ENCODE peak calls at places on chromosomes 12 and 14, in six cellular contexts. T is BJ, Q is endothelial cell of umbilical vein, M is HL-60, W is AG04450, V is fibroblast of lung. E is an unnamed sample.

GRCh38 chr12:100753837-100754236 is 40.7 kb upstream of the ANO4 start:
- DNase-seq in V (peak; percentile 11), M (no peak), Q (no peak), T (no peak), W (no peak), E (peak; percentile 11)

GRCh38 chr12:113742801-113743200 is 223.3 kb downstream of the RBM19 start:
- DNase-seq in T (no peak), M (no peak), Q (no peak), V (no peak), W (no peak), E (no peak)

GRCh38 chr12:30201301-30202160 is 417.8 kb upstream of the TMTC1 start:
- DNase-seq in Q (peak; percentile 24), T (no peak), M (no peak), V (peak; percentile 20), W (no peak), E (no peak)

GRCh38 chr14:21311614-21312013 is 31.7 kb downstream of the RPGRIP1 start:
- DNase-seq in T (no peak), W (no peak), M (no peak), V (no peak), Q (no peak), E (no peak)

GRCh38 chr12:132426349-132427176 is 63.4 kb upstream of the FBRSL1 start:
- DNase-seq in T (no peak), Q (no peak), V (no peak), W (no peak), M (no peak), E (peak; percentile 49)

GRCh38 chr12:70243510-70244331 is 488 bp downstream of the CNOT2 start:
- DNase-seq in M (peak; percentile 79), V (peak; percentile 67), T (no peak), Q (peak; percentile 73), W (no peak), E (peak; percentile 72)

GRCh38 chr14:64117671-64118402 is 176.3 kb downstream of the ESR2 start:
- DNase-seq in T (no peak), M (no peak), Q (no peak), V (peak; percentile 91), W (no peak), E (no peak)

GRCh38 chr12:86683568-86683991 is 427.4 kb upstream of the MGAT4C start:
- DNase-seq in Q (no peak), T (no peak), M (no peak), W (peak; percentile 13), V (peak; percentile 62), E (no peak)

GRCh38 chr14:55450539-55450938 is 10.1 kb upstream of the TBPL2 start:
- DNase-seq in Q (no peak), M (no peak), T (no peak), V (no peak), W (no peak), E (no peak)

GRCh38 chr14:48398675-48399282 is 723.4 kb upstream of the MDGA2 start:
- DNase-seq in V (peak; percentile 33), M (peak; percentile 5), T (no peak), Q (peak; percentile 19), W (no peak), E (peak; percentile 5)

GRCh38 chr12:14567311-14568195 is at the start of gene PLBD1:
- DNase-seq in V (peak; percentile 41), Q (peak; percentile 8), M (no peak), T (no peak), W (no peak), E (no peak)

GRCh38 chr12:82326905-82327503 is 31.2 kb downstream of the CCDC59 start:
- DNase-seq in T (no peak), V (peak; percentile 13), W (no peak), Q (peak; percentile 28), M (no peak), E (peak; percentile 45)

GRCh38 chr12:17016116-17016864 is 410.3 kb upstream of the LMO3 start:
- DNase-seq in M (no peak), T (no peak), V (no peak), Q (no peak), W (no peak), E (peak; percentile 45)

GRCh38 chr12:26119391-26119981 is 5.4 kb downstream of the BHLHE41 start:
- DNase-seq in T (no peak), M (peak; percentile 25), W (no peak), V (peak; percentile 73), Q (peak; percentile 67), E (peak; percentile 63)

GRCh38 chr14:72366619-72367018 is 434.4 kb downstream of the RGS6 start:
- DNase-seq in V (no peak), T (no peak), M (no peak), Q (no peak), W (no peak), E (no peak)

GRCh38 chr12:104873374-104873773 is 84.7 kb downstream of the SLC41A2 start:
- DNase-seq in W (no peak), T (no peak), Q (no peak), V (peak; percentile 18), M (no peak), E (no peak)

GRCh38 chr14:99921431-99921830 is 128.2 kb downstream of the EML1 start:
- DNase-seq in M (no peak), T (no peak), Q (no peak), W (no peak), V (no peak), E (no peak)

GRCh38 chr14:76502219-76502618 is 126.3 kb downstream of the ESRRB start:
- DNase-seq in M (no peak), W (no peak), V (no peak), Q (no peak), T (no peak), E (no peak)
- H3K27me3 ChIP-seq in M (no peaks in the 10 kb centered on the region), W (no peaks in the 10 kb centered on the region), V (no peaks in the 10 kb centered on the region), Q (no peaks in the 10 kb centered on the region), T (no peaks in the 10 kb centered on the region), E (no peaks in the 10 kb centered on the region)

GRCh38 chr12:102486153-102486552 is 5.8 kb upstream of the IGF1 start:
- DNase-seq in T (no peak), M (no peak), V (no peak), Q (no peak), W (no peak), E (no peak)
- H3K27me3 ChIP-seq in T (no peaks in the 10 kb centered on the region), M (no peaks in the 10 kb centered on the region), V (no peaks in the 10 kb centered on the region), Q (no peaks in the 10 kb centered on the region), W (no peaks in the 10 kb centered on the region), E (no peaks in the 10 kb centered on the region)

GRCh38 chr14:56810341-56810740 is at the start of gene OTX2:
- DNase-seq in T (no peak), V (no peak), W (no peak), M (no peak), Q (no peak), E (no peak)
- H3K27me3 ChIP-seq in T (peaks cover 55% of the 10 kb centered on the region), V (peaks cover 58% of the 10 kb centered on the region), W (peaks cover 90% of the 10 kb centered on the region), M (peaks cover 64% of the 10 kb centered on the region), Q (peaks cover 82% of the 10 kb centered on the region), E (no peaks in the 10 kb centered on the region)

GRCh38 chr12:52686756-52687487 is 6.7 kb upstream of the KRT1 start:
- DNase-seq in M (no peak), Q (no peak), V (no peak), T (no peak), W (no peak), E (no peak)
- H3K27me3 ChIP-seq in M (peaks cover 19% of the 10 kb centered on the region), Q (peaks cover 21% of the 10 kb centered on the region), V (peaks cover 18% of the 10 kb centered on the region), T (peaks cover 31% of the 10 kb centered on the region), W (peaks cover 28% of the 10 kb centered on the region), E (peaks cover 3% of the 10 kb centered on the region)

GRCh38 chr14:37991027-37991426 is 216.7 kb upstream of the SSTR1 start:
- DNase-seq in V (no peak), W (no peak), M (no peak), Q (no peak), T (no peak), E (no peak)
- H3K27me3 ChIP-seq in V (no peaks in the 10 kb centered on the region), W (no peaks in the 10 kb centered on the region), M (no peaks in the 10 kb centered on the region), Q (peaks cover 1% of the 10 kb centered on the region), T (no peaks in the 10 kb centered on the region), E (no peaks in the 10 kb centered on the region)

DNA sequence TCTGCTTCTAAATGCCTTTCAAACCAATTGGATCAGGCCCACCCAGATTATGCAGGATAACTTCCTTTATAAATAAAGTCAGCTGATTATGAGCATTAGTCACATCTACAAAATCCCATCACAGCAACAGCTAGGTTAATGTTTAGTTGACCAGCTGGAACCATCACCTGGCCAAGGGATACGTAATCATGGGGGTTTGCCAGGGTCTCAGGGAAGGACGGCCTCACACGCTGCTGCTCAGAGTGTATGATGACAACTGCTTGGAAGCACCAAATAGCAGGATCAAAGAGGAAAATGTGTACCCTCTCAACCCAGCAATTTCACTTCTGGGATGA is 162.6 kb downstream of the SLC15A4 start:
- DNase-seq in M (no peak), W (no peak), T (no peak), V (no peak), Q (no peak), E (no peak)
- H3K27me3 ChIP-seq in M (no peaks in the 10 kb centered on the region), W (no peaks in the 10 kb centered on the region), T (no peaks in the 10 kb centered on the region), V (no peaks in the 10 kb centered on the region), Q (no peaks in the 10 kb centered on the region), E (no peaks in the 10 kb centered on the region)

GRCh38 chr14:104553166-104554087 is 26.1 kb upstream of the C14orf180 start:
- DNase-seq in T (no peak), Q (no peak), V (no peak), W (no peak), M (no peak), E (no peak)
- H3K27me3 ChIP-seq in T (no peaks in the 10 kb centered on the region), Q (no peaks in the 10 kb centered on the region), V (no peaks in the 10 kb centered on the region), W (peaks cover 3% of the 10 kb centered on the region), M (no peaks in the 10 kb centered on the region), E (no peaks in the 10 kb centered on the region)

GRCh38 chr12:111034911-111035577 is 114.7 kb upstream of the MYL2 start:
- DNase-seq in T (no peak), Q (no peak), W (no peak), V (no peak), M (no peak), E (no peak)
- H3K27me3 ChIP-seq in T (peaks cover 32% of the 10 kb centered on the region), Q (peaks cover 53% of the 10 kb centered on the region), W (peaks cover 37% of the 10 kb centered on the region), V (peaks cover 23% of the 10 kb centered on the region), M (peaks cover 72% of the 10 kb centered on the region), E (peaks cover 7% of the 10 kb centered on the region)